ENCODE peak calls at places on chromosomes 16 and 17, in eight cellular contexts. One of them, this sample, is unnamed.

GRCh38 chr17:77234695-77235094 is 93.9 kb downstream of the SEC14L1 start:
- DNase-seq in Peyer's patch: no peak
- DNase-seq in skeletal muscle cell: no peak
- DNase-seq in CD8-positive, alpha-beta T cell: no peak
- DNase-seq in cardiac muscle cell: no peak
- DNase-seq in naive B cell: no peak
- DNase-seq in stimulated activated CD8-positive, alpha-beta memory T cell treated with anti-CD3 and anti-CD28 coated beads, Interleukin-4, amount 100 ng/mL, for 1 hour: no peak
- DNase-seq in activated T-helper 2 cell treated with anti-CD3 and anti-CD28 coated beads, Interferon-gamma antibody, Interleukin-2, Interleukin-4, amounts not matched to agents 10 μg/mL and 5 μg/mL and 100 μg/mL, durations not matched to agents 14 hours and 24 hours and 36 hours: no peak
- DNase-seq in this sample: no peak

GRCh38 chr17:11287791-11288190 is 46.8 kb downstream of the SHISA6 start:
- DNase-seq in cardiac muscle cell: no peak
- DNase-seq in skeletal muscle cell: no peak
- DNase-seq in activated T-helper 2 cell treated with anti-CD3 and anti-CD28 coated beads, Interferon-gamma antibody, Interleukin-2, Interleukin-4, amounts not matched to agents 10 μg/mL and 5 μg/mL and 100 μg/mL, durations not matched to agents 14 hours and 24 hours and 36 hours: no peak
- DNase-seq in naive B cell: no peak
- DNase-seq in stimulated activated CD8-positive, alpha-beta memory T cell treated with anti-CD3 and anti-CD28 coated beads, Interleukin-4, amount 100 ng/mL, for 1 hour: no peak
- DNase-seq in Peyer's patch: no peak
- DNase-seq in CD8-positive, alpha-beta T cell: no peak
- DNase-seq in this sample: no peak

GRCh38 chr17:74862108-74862901 is 2.6 kb upstream of the GRIN2C start:
- DNase-seq in activated T-helper 2 cell treated with anti-CD3 and anti-CD28 coated beads, Interferon-gamma antibody, Interleukin-2, Interleukin-4, amounts not matched to agents 10 μg/mL and 5 μg/mL and 100 μg/mL, durations not matched to agents 14 hours and 24 hours and 36 hours: peak
- DNase-seq in Peyer's patch: peak
- DNase-seq in skeletal muscle cell: no peak
- DNase-seq in CD8-positive, alpha-beta T cell: peak
- DNase-seq in stimulated activated CD8-positive, alpha-beta memory T cell treated with anti-CD3 and anti-CD28 coated beads, Interleukin-4, amount 100 ng/mL, for 1 hour: peak
- DNase-seq in cardiac muscle cell: peak
- DNase-seq in naive B cell: peak
- DNase-seq in this sample: peak

GRCh38 chr16:58456193-58456592 is 43.8 kb upstream of the NDRG4 start:
- DNase-seq in cardiac muscle cell: no peak
- DNase-seq in activated T-helper 2 cell treated with anti-CD3 and anti-CD28 coated beads, Interferon-gamma antibody, Interleukin-2, Interleukin-4, amounts not matched to agents 10 μg/mL and 5 μg/mL and 100 μg/mL, durations not matched to agents 14 hours and 24 hours and 36 hours: no peak
- DNase-seq in Peyer's patch: no peak
- DNase-seq in skeletal muscle cell: no peak
- DNase-seq in stimulated activated CD8-positive, alpha-beta memory T cell treated with anti-CD3 and anti-CD28 coated beads, Interleukin-4, amount 100 ng/mL, for 1 hour: no peak
- DNase-seq in naive B cell: no peak
- DNase-seq in CD8-positive, alpha-beta T cell: no peak
- DNase-seq in this sample: no peak

GRCh38 chr17:57397402-57397801 is 141.1 kb downstream of the MSI2 start:
- DNase-seq in cardiac muscle cell: no peak
- DNase-seq in naive B cell: no peak
- DNase-seq in CD8-positive, alpha-beta T cell: no peak
- DNase-seq in Peyer's patch: no peak
- DNase-seq in stimulated activated CD8-positive, alpha-beta memory T cell treated with anti-CD3 and anti-CD28 coated beads, Interleukin-4, amount 100 ng/mL, for 1 hour: no peak
- DNase-seq in activated T-helper 2 cell treated with anti-CD3 and anti-CD28 coated beads, Interferon-gamma antibody, Interleukin-2, Interleukin-4, amounts not matched to agents 10 μg/mL and 5 μg/mL and 100 μg/mL, durations not matched to agents 14 hours and 24 hours and 36 hours: no peak
- DNase-seq in skeletal muscle cell: no peak
- DNase-seq in this sample: no peak

GRCh38 chr17:19718613-19719364 is 2.4 kb upstream of the SLC47A2 start:
- DNase-seq in naive B cell: no peak
- DNase-seq in Peyer's patch: peak
- DNase-seq in stimulated activated CD8-positive, alpha-beta memory T cell treated with anti-CD3 and anti-CD28 coated beads, Interleukin-4, amount 100 ng/mL, for 1 hour: no peak
- DNase-seq in cardiac muscle cell: no peak
- DNase-seq in skeletal muscle cell: no peak
- DNase-seq in activated T-helper 2 cell treated with anti-CD3 and anti-CD28 coated beads, Interferon-gamma antibody, Interleukin-2, Interleukin-4, amounts not matched to agents 10 μg/mL and 5 μg/mL and 100 μg/mL, durations not matched to agents 14 hours and 24 hours and 36 hours: no peak
- DNase-seq in CD8-positive, alpha-beta T cell: no peak
- DNase-seq in this sample: no peak

GRCh38 chr16:81189100-81189664 is 49.3 kb upstream of the BCO1 start:
- DNase-seq in activated T-helper 2 cell treated with anti-CD3 and anti-CD28 coated beads, Interferon-gamma antibody, Interleukin-2, Interleukin-4, amounts not matched to agents 10 μg/mL and 5 μg/mL and 100 μg/mL, durations not matched to agents 14 hours and 24 hours and 36 hours: no peak
- DNase-seq in cardiac muscle cell: peak
- DNase-seq in stimulated activated CD8-positive, alpha-beta memory T cell treated with anti-CD3 and anti-CD28 coated beads, Interleukin-4, amount 100 ng/mL, for 1 hour: no peak
- DNase-seq in skeletal muscle cell: no peak
- DNase-seq in Peyer's patch: peak
- DNase-seq in naive B cell: no peak
- DNase-seq in CD8-positive, alpha-beta T cell: no peak
- DNase-seq in this sample: peak

GRCh38 chr16:68399456-68399855 is 48.9 kb downstream of the SMPD3 start:
- DNase-seq in Peyer's patch: no peak
- DNase-seq in activated T-helper 2 cell treated with anti-CD3 and anti-CD28 coated beads, Interferon-gamma antibody, Interleukin-2, Interleukin-4, amounts not matched to agents 10 μg/mL and 5 μg/mL and 100 μg/mL, durations not matched to agents 14 hours and 24 hours and 36 hours: no peak
- DNase-seq in naive B cell: no peak
- DNase-seq in cardiac muscle cell: no peak
- DNase-seq in stimulated activated CD8-positive, alpha-beta memory T cell treated with anti-CD3 and anti-CD28 coated beads, Interleukin-4, amount 100 ng/mL, for 1 hour: no peak
- DNase-seq in skeletal muscle cell: no peak
- DNase-seq in CD8-positive, alpha-beta T cell: no peak
- DNase-seq in this sample: peak

GRCh38 chr17:58991718-58992331 is 114.9 kb downstream of the TRIM37 start:
- DNase-seq in CD8-positive, alpha-beta T cell: no peak
- DNase-seq in cardiac muscle cell: no peak
- DNase-seq in stimulated activated CD8-positive, alpha-beta memory T cell treated with anti-CD3 and anti-CD28 coated beads, Interleukin-4, amount 100 ng/mL, for 1 hour: no peak
- DNase-seq in naive B cell: no peak
- DNase-seq in activated T-helper 2 cell treated with anti-CD3 and anti-CD28 coated beads, Interferon-gamma antibody, Interleukin-2, Interleukin-4, amounts not matched to agents 10 μg/mL and 5 μg/mL and 100 μg/mL, durations not matched to agents 14 hours and 24 hours and 36 hours: no peak
- DNase-seq in skeletal muscle cell: no peak
- DNase-seq in Peyer's patch: peak
- DNase-seq in this sample: no peak

GRCh38 chr17:64992325-64992802 is 64.2 kb downstream of the GNA13 start:
- DNase-seq in Peyer's patch: no peak
- DNase-seq in naive B cell: no peak
- DNase-seq in stimulated activated CD8-positive, alpha-beta memory T cell treated with anti-CD3 and anti-CD28 coated beads, Interleukin-4, amount 100 ng/mL, for 1 hour: no peak
- DNase-seq in cardiac muscle cell: no peak
- DNase-seq in skeletal muscle cell: no peak
- DNase-seq in CD8-positive, alpha-beta T cell: no peak
- DNase-seq in activated T-helper 2 cell treated with anti-CD3 and anti-CD28 coated beads, Interferon-gamma antibody, Interleukin-2, Interleukin-4, amounts not matched to agents 10 μg/mL and 5 μg/mL and 100 μg/mL, durations not matched to agents 14 hours and 24 hours and 36 hours: no peak
- DNase-seq in this sample: no peak